ENCODE peak calls at places on chromosomes 5 and 9, in six cellular contexts. One of them, this sample, is unnamed.

GRCh38 chr9:135329571-135330306 is 149.8 kb upstream of the PPP1R26 start:
- DNase-seq in transverse colon: no peak
- DNase-seq in AG04450: no peak
- DNase-seq in esophagus muscularis mucosa: no peak
- DNase-seq in cardiac fibroblast: no peak
- DNase-seq in fibroblast of pulmonary artery: no peak
- DNase-seq in this sample: no peak

GRCh38 chr5:130141689-130142320 is 237.5 kb downstream of the CHSY3 start:
- DNase-seq in fibroblast of pulmonary artery: peak; percentile 69
- DNase-seq in esophagus muscularis mucosa: no peak
- DNase-seq in AG04450: peak; percentile 10
- DNase-seq in transverse colon: peak; percentile 14
- DNase-seq in cardiac fibroblast: peak; percentile 73
- DNase-seq in this sample: peak; percentile 47

GRCh38 chr9:136451221-136451877 is 11.7 kb upstream of the INPP5E start:
- DNase-seq in fibroblast of pulmonary artery: no peak
- DNase-seq in transverse colon: no peak
- DNase-seq in cardiac fibroblast: no peak
- DNase-seq in esophagus muscularis mucosa: no peak
- DNase-seq in AG04450: no peak
- DNase-seq in this sample: no peak

GRCh38 chr9:122347348-122348287 is 23.2 kb upstream of the PTGS1 start:
- DNase-seq in cardiac fibroblast: peak; percentile 48
- DNase-seq in fibroblast of pulmonary artery: peak; percentile 45
- DNase-seq in transverse colon: peak; percentile 65
- DNase-seq in AG04450: no peak
- DNase-seq in esophagus muscularis mucosa: no peak
- DNase-seq in this sample: no peak

GRCh38 chr5:132664696-132665209 is 6.8 kb downstream of the IL13 start:
- DNase-seq in transverse colon: no peak
- DNase-seq in esophagus muscularis mucosa: no peak
- DNase-seq in AG04450: no peak
- DNase-seq in fibroblast of pulmonary artery: no peak
- DNase-seq in cardiac fibroblast: no peak
- DNase-seq in this sample: no peak

GRCh38 chr5:54062958-54063357 is 247.4 kb downstream of the ARL15 start:
- DNase-seq in fibroblast of pulmonary artery: peak; percentile 97
- DNase-seq in AG04450: peak; percentile 44
- DNase-seq in transverse colon: no peak
- DNase-seq in esophagus muscularis mucosa: no peak
- DNase-seq in cardiac fibroblast: peak; percentile 94
- DNase-seq in this sample: peak; percentile 59

GRCh38 chr5:103973669-103974068 is 411.1 kb upstream of the NUDT12 start:
- DNase-seq in esophagus muscularis mucosa: no peak
- DNase-seq in cardiac fibroblast: no peak
- DNase-seq in fibroblast of pulmonary artery: no peak
- DNase-seq in AG04450: no peak
- DNase-seq in transverse colon: no peak
- DNase-seq in this sample: no peak

GRCh38 chr9:135224286-135224871 is 136.9 kb downstream of the OLFM1 start:
- DNase-seq in cardiac fibroblast: no peak
- DNase-seq in transverse colon: no peak
- DNase-seq in esophagus muscularis mucosa: no peak
- DNase-seq in fibroblast of pulmonary artery: no peak
- DNase-seq in AG04450: no peak
- DNase-seq in this sample: no peak

GRCh38 chr5:172640822-172641358 is at the start of gene NEURL1B:
- DNase-seq in esophagus muscularis mucosa: no peak
- DNase-seq in transverse colon: peak; percentile 87
- DNase-seq in cardiac fibroblast: peak; percentile 27
- DNase-seq in AG04450: no peak
- DNase-seq in fibroblast of pulmonary artery: peak; percentile 25
- DNase-seq in this sample: peak; percentile 52

GRCh38 chr9:124015091-124015660 is 3.6 kb downstream of the LHX2 start:
- DNase-seq in AG04450: no peak
- DNase-seq in cardiac fibroblast: no peak
- DNase-seq in transverse colon: no peak
- DNase-seq in fibroblast of pulmonary artery: no peak
- DNase-seq in esophagus muscularis mucosa: no peak
- DNase-seq in this sample: no peak

GRCh38 chr5:169637856-169638190 is 748 bp downstream of the DOCK2 start:
- DNase-seq in cardiac fibroblast: no peak
- DNase-seq in esophagus muscularis mucosa: no peak
- DNase-seq in transverse colon: peak; percentile 60
- DNase-seq in AG04450: no peak
- DNase-seq in fibroblast of pulmonary artery: no peak
- DNase-seq in this sample: no peak

GRCh38 chr5:166433679-166434078 is 1857.8 kb upstream of the WWC1 start:
- DNase-seq in transverse colon: no peak
- DNase-seq in cardiac fibroblast: no peak
- DNase-seq in AG04450: no peak
- DNase-seq in esophagus muscularis mucosa: no peak
- DNase-seq in fibroblast of pulmonary artery: no peak
- DNase-seq in this sample: no peak

GRCh38 chr9:136969774-136970173 is 7.5 kb upstream of the PTGDS start:
- DNase-seq in esophagus muscularis mucosa: no peak
- DNase-seq in AG04450: no peak
- DNase-seq in fibroblast of pulmonary artery: no peak
- DNase-seq in transverse colon: no peak
- DNase-seq in cardiac fibroblast: no peak
- DNase-seq in this sample: no peak

GRCh38 chr9:87676976-87677775 is 48.7 kb upstream of the CTSL start:
- DNase-seq in AG04450: no peak
- DNase-seq in esophagus muscularis mucosa: peak; percentile 91
- DNase-seq in fibroblast of pulmonary artery: peak; percentile 82
- DNase-seq in cardiac fibroblast: peak; percentile 64
- DNase-seq in transverse colon: no peak
- DNase-seq in this sample: no peak

GRCh38 chr5:172043822-172044221 is 37.4 kb upstream of the FBXW11 start:
- DNase-seq in transverse colon: no peak
- DNase-seq in AG04450: no peak
- DNase-seq in fibroblast of pulmonary artery: no peak
- DNase-seq in cardiac fibroblast: no peak
- DNase-seq in esophagus muscularis mucosa: no peak
- DNase-seq in this sample: no peak

GRCh38 chr5:164048527-164048926 is 543.1 kb downstream of the MAT2B start:
- DNase-seq in AG04450: no peak
- DNase-seq in esophagus muscularis mucosa: no peak
- DNase-seq in transverse colon: no peak
- DNase-seq in cardiac fibroblast: peak; percentile 71
- DNase-seq in fibroblast of pulmonary artery: peak; percentile 70
- DNase-seq in this sample: peak; percentile 20

GRCh38 chr5:83097582-83098265 is 20.4 kb downstream of the XRCC4 start:
- DNase-seq in AG04450: no peak
- DNase-seq in transverse colon: no peak
- DNase-seq in esophagus muscularis mucosa: no peak
- DNase-seq in fibroblast of pulmonary artery: peak; percentile 49
- DNase-seq in cardiac fibroblast: peak; percentile 59
- DNase-seq in this sample: peak; percentile 48

GRCh38 chr9:27519466-27520465 is 4.3 kb upstream of the IFNK start:
- DNase-seq in esophagus muscularis mucosa: peak; percentile 37
- DNase-seq in transverse colon: no peak
- DNase-seq in AG04450: no peak
- DNase-seq in fibroblast of pulmonary artery: no peak
- DNase-seq in cardiac fibroblast: peak; percentile 29
- DNase-seq in this sample: no peak

GRCh38 chr9:131048820-131049219 is 39.8 kb downstream of the LAMC3 start:
- DNase-seq in esophagus muscularis mucosa: no peak
- DNase-seq in cardiac fibroblast: no peak
- DNase-seq in transverse colon: no peak
- DNase-seq in AG04450: no peak
- DNase-seq in fibroblast of pulmonary artery: no peak
- DNase-seq in this sample: no peak

GRCh38 chr9:131048332-131048731 is 39.4 kb downstream of the LAMC3 start:
- DNase-seq in fibroblast of pulmonary artery: no peak
- DNase-seq in transverse colon: no peak
- DNase-seq in cardiac fibroblast: no peak
- DNase-seq in esophagus muscularis mucosa: no peak
- DNase-seq in AG04450: no peak
- DNase-seq in this sample: no peak

GRCh38 chr9:131046093-131046380 is 37.1 kb downstream of the LAMC3 start:
- DNase-seq in cardiac fibroblast: peak; percentile 5
- DNase-seq in AG04450: no peak
- DNase-seq in fibroblast of pulmonary artery: no peak
- DNase-seq in esophagus muscularis mucosa: no peak
- DNase-seq in transverse colon: no peak
- DNase-seq in this sample: no peak

GRCh38 chr9:131045300-131046092 is 36.5 kb downstream of the LAMC3 start:
- DNase-seq in esophagus muscularis mucosa: no peak
- DNase-seq in cardiac fibroblast: peak; percentile 13
- DNase-seq in transverse colon: no peak
- DNase-seq in AG04450: no peak
- DNase-seq in fibroblast of pulmonary artery: no peak
- DNase-seq in this sample: no peak

GRCh38 chr9:131046581-131047202 is 37.7 kb downstream of the LAMC3 start:
- DNase-seq in fibroblast of pulmonary artery: peak; percentile 64
- DNase-seq in AG04450: peak; percentile 13
- DNase-seq in esophagus muscularis mucosa: no peak
- DNase-seq in transverse colon: peak; percentile 62
- DNase-seq in cardiac fibroblast: peak; percentile 68
- DNase-seq in this sample: peak; percentile 51
- H3K4me3 ChIP-seq in fibroblast of pulmonary artery: no peak overlapping the region
- H3K4me3 ChIP-seq in AG04450: no peak overlapping the region
- H3K4me3 ChIP-seq in esophagus muscularis mucosa: no peak overlapping the region
- H3K4me3 ChIP-seq in transverse colon: no peak overlapping the region
- H3K4me3 ChIP-seq in cardiac fibroblast: no peak overlapping the region
- H3K4me3 ChIP-seq in this sample: no peak overlapping the region

GRCh38 chr9:34334337-34334824 is 5.0 kb downstream of the NUDT2 start:
- DNase-seq in esophagus muscularis mucosa: peak; percentile 47
- DNase-seq in cardiac fibroblast: no peak
- DNase-seq in AG04450: no peak
- DNase-seq in fibroblast of pulmonary artery: no peak
- DNase-seq in transverse colon: no peak
- DNase-seq in this sample: no peak

GRCh38 chr9:34338664-34339063 is 9.3 kb downstream of the NUDT2 start:
- DNase-seq in esophagus muscularis mucosa: no peak
- DNase-seq in AG04450: no peak
- DNase-seq in fibroblast of pulmonary artery: no peak
- DNase-seq in cardiac fibroblast: no peak
- DNase-seq in transverse colon: no peak
- DNase-seq in this sample: no peak

GRCh38 chr9:34334916-34335315 is 5.5 kb downstream of the NUDT2 start:
- DNase-seq in transverse colon: no peak
- DNase-seq in cardiac fibroblast: no peak
- DNase-seq in esophagus muscularis mucosa: peak; percentile 86
- DNase-seq in AG04450: no peak
- DNase-seq in fibroblast of pulmonary artery: no peak
- DNase-seq in this sample: no peak

GRCh38 chr9:34335376-34335775 is 6.0 kb downstream of the NUDT2 start:
- DNase-seq in fibroblast of pulmonary artery: no peak
- DNase-seq in esophagus muscularis mucosa: no peak
- DNase-seq in transverse colon: no peak
- DNase-seq in AG04450: no peak
- DNase-seq in cardiac fibroblast: no peak
- DNase-seq in this sample: no peak

DNA sequence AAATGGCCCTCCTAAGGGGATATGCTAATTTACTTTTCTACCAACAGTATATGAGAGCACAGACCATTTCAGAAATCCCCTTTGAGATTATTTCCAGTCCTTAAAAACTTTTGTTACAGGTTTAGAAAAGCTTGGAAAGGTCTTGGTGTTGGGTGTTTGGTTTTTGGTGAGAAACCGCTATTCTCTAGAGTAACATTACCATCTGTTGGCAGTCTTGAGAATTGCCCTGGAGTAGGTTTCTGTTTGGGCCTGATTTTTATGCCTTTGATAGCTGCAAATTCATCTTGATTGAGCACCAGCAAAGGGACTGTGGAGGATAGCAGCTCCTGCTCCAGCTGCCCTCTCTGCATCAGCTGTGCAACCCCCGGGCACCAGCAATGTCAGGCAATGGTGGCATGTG is 8.0 kb downstream of the NUDT2 start:
- DNase-seq in cardiac fibroblast: peak; percentile 18
- DNase-seq in transverse colon: no peak
- DNase-seq in fibroblast of pulmonary artery: peak; percentile 17
- DNase-seq in AG04450: no peak
- DNase-seq in esophagus muscularis mucosa: no peak
- DNase-seq in this sample: peak; percentile 12
- TF ChIP-seq CTCF in cardiac fibroblast: peak; percentile 14
- TF ChIP-seq CTCF in transverse colon: no peak
- TF ChIP-seq CTCF in fibroblast of pulmonary artery: peak; percentile 17
- TF ChIP-seq CTCF in AG04450: peak; percentile 47
- TF ChIP-seq CTCF in esophagus muscularis mucosa: no peak
- TF ChIP-seq CTCF in this sample: peak; percentile 36

DNA sequence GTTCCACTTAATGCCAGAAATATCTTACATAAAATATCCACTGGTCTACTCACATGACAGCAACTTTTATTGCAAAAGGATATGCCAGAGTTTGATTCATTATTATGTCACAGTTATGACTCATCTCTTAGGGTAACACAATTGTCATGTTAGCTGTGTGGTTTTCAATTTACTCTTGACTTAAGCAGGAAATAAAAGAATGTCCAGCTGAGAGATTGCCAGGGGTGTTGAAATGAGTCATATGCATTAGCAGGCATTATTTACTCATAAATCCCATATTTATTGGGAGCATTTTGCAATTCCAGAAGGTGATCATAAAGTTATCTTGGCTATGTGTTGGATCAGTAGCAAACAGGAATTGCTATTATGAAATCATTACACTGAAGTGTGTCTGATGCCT is 1164.6 kb upstream of the CDH18 start:
- DNase-seq in transverse colon: no peak
- DNase-seq in cardiac fibroblast: peak; percentile 90
- DNase-seq in fibroblast of pulmonary artery: peak; percentile 97
- DNase-seq in esophagus muscularis mucosa: no peak
- DNase-seq in AG04450: no peak
- DNase-seq in this sample: peak; percentile 88
- H3K4me3 ChIP-seq in transverse colon: no peak overlapping the region
- H3K4me3 ChIP-seq in cardiac fibroblast: no peak overlapping the region
- H3K4me3 ChIP-seq in fibroblast of pulmonary artery: no peak overlapping the region
- H3K4me3 ChIP-seq in esophagus muscularis mucosa: no peak overlapping the region
- H3K4me3 ChIP-seq in AG04450: no peak overlapping the region
- H3K4me3 ChIP-seq in this sample: no peak overlapping the region

DNA sequence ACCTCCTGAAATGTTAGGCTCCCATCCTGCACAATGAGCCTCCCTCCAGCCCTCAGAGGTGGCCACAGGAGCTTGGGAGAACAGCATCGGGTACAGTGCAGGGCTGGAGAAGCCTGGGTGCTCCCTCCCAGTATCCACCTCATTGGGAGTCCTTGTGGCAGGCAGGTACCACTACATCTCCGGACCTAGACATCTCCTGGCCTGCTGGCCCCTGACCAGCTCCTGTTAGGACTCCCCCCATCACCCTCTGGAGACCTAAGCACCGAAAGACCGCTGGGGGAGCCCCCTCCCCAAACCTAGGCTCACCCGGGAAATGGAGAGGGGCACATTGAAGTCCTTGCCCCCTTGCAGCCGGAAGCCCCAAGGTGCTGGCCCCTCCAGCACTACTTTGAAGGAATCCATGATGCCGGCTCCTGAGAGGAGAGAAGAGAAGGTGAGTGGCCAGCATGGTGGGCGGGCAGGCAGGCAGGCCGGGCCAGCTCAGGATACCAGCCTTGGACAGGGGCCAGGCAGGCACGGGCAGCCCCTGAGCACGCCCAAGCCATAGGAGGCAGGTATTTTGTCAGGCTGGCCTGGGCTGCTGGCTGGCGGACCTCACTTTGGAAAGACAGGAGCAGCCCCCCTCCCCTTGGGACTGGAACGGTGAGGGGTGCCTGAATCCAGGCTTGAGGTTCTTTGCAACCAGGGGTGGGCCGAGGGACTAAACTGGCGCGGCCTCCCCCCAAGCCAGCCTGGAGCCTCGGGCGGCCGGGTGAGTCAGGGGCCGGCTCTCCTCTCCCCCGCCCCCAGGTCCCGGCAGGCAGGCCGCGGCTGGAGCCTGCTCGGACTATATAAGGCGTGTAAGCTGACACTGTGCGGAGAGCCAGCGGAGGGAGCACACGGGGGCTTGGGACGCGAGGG is 1.0 kb downstream of the PDLIM7 start:
- DNase-seq in fibroblast of pulmonary artery: peak; percentile 92
- DNase-seq in cardiac fibroblast: peak; percentile 93
- DNase-seq in esophagus muscularis mucosa: no peak
- DNase-seq in AG04450: peak; percentile 92
- DNase-seq in transverse colon: peak; percentile 65
- DNase-seq in this sample: peak; percentile 97
- TF ChIP-seq CTCF in fibroblast of pulmonary artery: peak; percentile 39
- TF ChIP-seq CTCF in cardiac fibroblast: peak; percentile 42
- TF ChIP-seq CTCF in esophagus muscularis mucosa: peak; percentile 31
- TF ChIP-seq CTCF in AG04450: peak; percentile 49
- TF ChIP-seq CTCF in transverse colon: peak; percentile 48
- TF ChIP-seq CTCF in this sample: peak; percentile 51

This sample was measured in astrocyte of the spinal cord.